ENCODE peak calls at places on chromosomes 6 and 20, in eight cellular contexts. E, S, U, T, R, Z, H and N are unnamed samples.

GRCh38 chr20:60283281-60283680 is 325.1 kb downstream of the CDH26 start:
- DNase-seq in S (no peak), U (no peak), E (no peak), Z (no peak), H (peak), T (no peak), R (peak), N (no peak)

GRCh38 chr6:23410439-23410838 is 715.6 kb upstream of the NRSN1 start:
- DNase-seq in H (no peak), E (no peak), T (no peak), S (no peak), U (no peak), R (no peak), Z (no peak), N (no peak)

GRCh38 chr6:161481786-161482516 is 208.1 kb upstream of the AGPAT4 start:
- DNase-seq in R (no peak), Z (peak), H (no peak), S (no peak), T (no peak), U (no peak), E (no peak), N (no peak)

GRCh38 chr6:170139531-170139930 is 151.3 kb downstream of the DLL1 start:
- DNase-seq in U (no peak), E (no peak), Z (no peak), R (no peak), H (no peak), S (no peak), T (no peak), N (no peak)

GRCh38 chr20:6061544-6061943 is 7.7 kb upstream of the LRRN4 start:
- DNase-seq in H (no peak), U (no peak), T (no peak), S (no peak), E (no peak), Z (no peak), R (peak), N (no peak)

GRCh38 chr20:63775096-63775978 is 35.8 kb downstream of the SLC2A4RG start:
- DNase-seq in T (peak), H (no peak), E (no peak), Z (no peak), U (no peak), S (no peak), R (no peak), N (no peak)

GRCh38 chr6:45592991-45593390 is 215.3 kb upstream of the SUPT3H start:
- DNase-seq in H (no peak), S (no peak), E (no peak), R (no peak), T (no peak), U (no peak), Z (no peak), N (no peak)

GRCh38 chr20:47735412-47736400 is 49.6 kb downstream of the SULF2 start:
- DNase-seq in H (no peak), S (no peak), Z (no peak), R (peak), U (peak), E (no peak), T (no peak), N (peak)

GRCh38 chr6:113385020-113385431 is 472.1 kb upstream of the MARCKS start:
- DNase-seq in T (no peak), E (no peak), Z (no peak), H (no peak), R (no peak), U (no peak), S (no peak), N (no peak)

GRCh38 chr20:40771848-40772247 is 82.8 kb upstream of the MAFB start:
- DNase-seq in H (no peak), S (no peak), R (no peak), U (no peak), T (no peak), Z (no peak), E (no peak), N (no peak)

GRCh38 chr20:57896017-57896416 is 186.2 kb upstream of the PMEPA1 start:
- DNase-seq in T (no peak), Z (no peak), S (no peak), U (no peak), H (no peak), R (no peak), E (no peak), N (no peak)